ENCODE peak calls at places on chromosomes 5 and 9, in five cellular contexts. D is stimulated activated CD8-positive, alpha-beta memory T cell treated with anti-CD3 and anti-CD28 coated beads, Interleukin-2, amount 100 ng/mL, for 1 hour; H is mesothelial cell of epicardium; Y is stimulated activated CD4-positive, alpha-beta T cell treated with anti-CD3 and anti-CD28 coated beads, Interleukin-2, amount 100 ng/mL, for 24 hours; Q is SK-N-SH. L is an unnamed sample.

GRCh38 chr9:123121457-123121856 is 88.0 kb downstream of the GPR21 start:
- DNase-seq in H (no peak), D (no peak), Y (no peak), Q (no peak), L (no peak)

GRCh38 chr9:93132287-93132927 is 1.6 kb downstream of the NINJ1 start:
- DNase-seq in Y (no peak), H (no peak), Q (no peak), D (no peak), L (peak; percentile 64)

GRCh38 chr5:53601570-53601969 is 41.1 kb downstream of the NDUFS4 start:
- DNase-seq in H (no peak), Y (no peak), D (no peak), Q (no peak), L (no peak)

GRCh38 chr9:121075251-121076036 is 689 bp downstream of the CNTRL start:
- DNase-seq in Y (no peak), Q (no peak), D (no peak), H (no peak), L (no peak)

GRCh38 chr9:117733465-117733864 is 29.3 kb downstream of the TLR4 start:
- DNase-seq in Q (no peak), Y (no peak), D (no peak), H (no peak), L (peak; percentile 33)

GRCh38 chr5:10710513-10711128 is 50.4 kb downstream of the DAP start:
- DNase-seq in D (no peak), Q (no peak), Y (no peak), H (no peak), L (no peak)

GRCh38 chr5:7886849-7887460 is 18.0 kb downstream of the MTRR start:
- DNase-seq in H (no peak), Y (no peak), Q (peak; percentile 27), D (no peak), L (no peak)

GRCh38 chr5:54184797-54185196 is 125.6 kb downstream of the ARL15 start:
- DNase-seq in H (no peak), Y (no peak), D (no peak), Q (no peak), L (no peak)

GRCh38 chr9:113650207-113651131 is 186.9 kb downstream of the RGS3 start:
- DNase-seq in Y (no peak), D (no peak), H (no peak), Q (no peak), L (no peak)

GRCh38 chr9:75452512-75452911 is 364.2 kb downstream of the OSTF1 start:
- DNase-seq in Y (no peak), H (no peak), Q (no peak), D (no peak), L (no peak)

GRCh38 chr5:126872558-126873349 is 95.8 kb downstream of the LMNB1 start:
- DNase-seq in Q (no peak), D (no peak), H (no peak), Y (no peak), L (no peak)

GRCh38 chr9:114906922-114907571 is 23.3 kb downstream of the TNFSF8 start:
- DNase-seq in H (peak; percentile 50), Y (no peak), Q (peak; percentile 45), D (no peak), L (peak; percentile 25)

GRCh38 chr5:87231037-87231808 is 36.5 kb upstream of the RASA1 start:
- DNase-seq in H (no peak), D (no peak), Y (no peak), Q (no peak), L (no peak)

GRCh38 chr9:119050281-119050680 is 319.0 kb downstream of the BRINP1 start:
- DNase-seq in D (no peak), Q (no peak), Y (no peak), H (no peak), L (no peak)

GRCh38 chr9:109417054-109417453 is 81.1 kb downstream of the PTPN3 start:
- DNase-seq in Y (no peak), Q (no peak), H (no peak), D (no peak), L (peak; percentile 18)

GRCh38 chr9:117021881-117022280 is 334.8 kb downstream of the TRIM32 start:
- DNase-seq in D (no peak), H (no peak), Q (no peak), Y (no peak), L (no peak)

GRCh38 chr9:38038307-38039089 is 30.5 kb downstream of the SHB start:
- DNase-seq in D (no peak), Y (no peak), H (no peak), Q (peak; percentile 80), L (no peak)

GRCh38 chr9:74951725-74952151 is 974 bp downstream of the C9orf40 start:
- DNase-seq in Q (peak; percentile 60), H (peak; percentile 61), Y (peak; percentile 53), D (no peak), L (peak; percentile 76)

GRCh38 chr5:99614888-99615287 is 686.1 kb upstream of the CHD1 start:
- DNase-seq in Y (no peak), D (no peak), H (no peak), Q (no peak), L (no peak)

GRCh38 chr9:70389642-70390266 is 24.7 kb downstream of the KLF9 start:
- DNase-seq in H (no peak), Y (no peak), D (no peak), Q (no peak), L (no peak)

GRCh38 chr5:119322948-119323629 is 32.7 kb upstream of the TNFAIP8 start:
- DNase-seq in H (no peak), Q (no peak), Y (no peak), D (no peak), L (no peak)

GRCh38 chr5:134724872-134725271 is 13.5 kb upstream of the CAMLG start:
- DNase-seq in Q (no peak), H (no peak), D (no peak), Y (no peak), L (no peak)

GRCh38 chr5:158463188-158463587 is 604.2 kb upstream of the CLINT1 start:
- DNase-seq in Y (no peak), D (no peak), H (no peak), Q (no peak), L (no peak)

GRCh38 chr9:93299418-93300174 is 115.7 kb downstream of the WNK2 start:
- DNase-seq in H (no peak), Q (peak; percentile 32), D (no peak), Y (peak; percentile 11), L (peak; percentile 60)

GRCh38 chr9:129311638-129312037 is 133.6 kb upstream of the IER5L start:
- DNase-seq in D (no peak), H (peak; percentile 14), Q (no peak), Y (peak; percentile 14), L (no peak)

GRCh38 chr5:81297531-81297930 is 3.9 kb upstream of the ZCCHC9 start:
- DNase-seq in Y (no peak), D (no peak), H (no peak), Q (no peak), L (no peak)

GRCh38 chr9:27528278-27528885 is 1.2 kb downstream of the MOB3B start:
- DNase-seq in Q (no peak), H (peak; percentile 79), D (no peak), Y (peak; percentile 49), L (peak; percentile 87)

GRCh38 chr5:83636141-83636540 is 84.5 kb downstream of the HAPLN1 start:
- DNase-seq in Y (no peak), H (no peak), Q (no peak), D (no peak), L (no peak)

GRCh38 chr5:170985486-170985885 is 123.7 kb downstream of the RANBP17 start:
- DNase-seq in Q (no peak), Y (no peak), D (no peak), H (no peak), L (no peak)

GRCh38 chr5:79036769-79037168 is 32.7 kb downstream of the DMGDH start:
- DNase-seq in H (no peak), Y (no peak), Q (no peak), D (no peak), L (no peak)

GRCh38 chr5:58076473-58077257 is 383.2 kb downstream of the PLK2 start:
- DNase-seq in Q (peak; percentile 38), H (no peak), Y (no peak), D (no peak), L (no peak)

GRCh38 chr5:132753135-132753987 is 6.1 kb downstream of the CCNI2 start:
- DNase-seq in Q (peak; percentile 47), H (no peak), D (no peak), Y (no peak), L (no peak)

GRCh38 chr5:137344723-137345322 is 154.3 kb downstream of the SPOCK1 start:
- DNase-seq in Y (no peak), Q (peak; percentile 28), H (no peak), D (no peak), L (no peak)

GRCh38 chr9:6667633-6668280 is 22.2 kb upstream of the GLDC start:
- DNase-seq in D (no peak), H (no peak), Q (peak; percentile 75), Y (no peak), L (no peak)